ENCODE peak calls at places on chromosomes 12 and 14, in four cellular contexts. T is K562, H is heart left ventricle, C is body of pancreas. L is an unnamed sample. For H3K4me1, the result is how much of the 10 kb centered on the place peaks cover.

GRCh38 chr14:36820111-36820709 is 158.6 kb downstream of the PAX9 start:
- DNase-seq in T (no peak), H (no peak), C (no peak), L (no peak)

GRCh38 chr14:89291351-89291940 is 125.6 kb downstream of the FOXN3 start:
- DNase-seq in T (no peak), H (no peak), C (no peak), L (no peak)

GRCh38 chr12:111412007-111412829 is 6.5 kb downstream of the SH2B3 start:
- DNase-seq in T (no peak), H (no peak), C (no peak), L (no peak)

GRCh38 chr12:12561305-12562015 is 1.2 kb downstream of the DUSP16 start:
- DNase-seq in T (no peak), H (peak), C (peak), L (peak)

GRCh38 chr14:51674294-51675002 is 22.7 kb downstream of the FRMD6 start:
- DNase-seq in T (no peak), H (no peak), C (no peak), L (no peak)

GRCh38 chr12:93875157-93875556 is 198.0 kb downstream of the CRADD start:
- DNase-seq in T (no peak), H (no peak), C (no peak), L (no peak)

GRCh38 chr12:109461846-109462766 is 15.0 kb downstream of the KCTD10 start:
- DNase-seq in T (peak), H (peak), C (peak), L (peak)

GRCh38 chr12:52651726-52652261 is at the start of gene KRT2:
- DNase-seq in T (no peak), H (no peak), C (no peak), L (no peak)

GRCh38 chr12:111451649-111452129 is 46.0 kb downstream of the SH2B3 start:
- DNase-seq in T (peak), H (no peak), C (no peak), L (no peak)

DNA sequence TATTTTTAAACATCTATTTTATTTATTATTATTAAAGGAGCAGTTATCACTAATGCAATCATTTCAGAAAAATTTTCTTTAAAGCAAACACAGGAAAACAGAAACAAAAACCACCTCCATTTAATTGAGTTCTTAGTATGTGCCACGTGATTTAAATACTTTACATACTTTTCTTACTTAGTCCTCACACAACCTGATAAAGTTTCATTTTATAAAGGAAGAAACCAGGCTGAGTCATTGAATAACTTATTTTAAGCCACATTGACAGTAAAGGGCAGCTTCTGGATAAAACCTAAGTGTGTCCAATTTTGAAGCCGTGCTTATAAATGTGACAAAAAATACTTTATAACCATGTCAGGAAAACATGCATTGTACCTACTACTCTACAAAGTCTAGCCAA is 57.1 kb upstream of the PCED1B start:
- DNase-seq in T (no peak), H (no peak), C (no peak), L (no peak)
- H3K4me1 ChIP-seq in T (under half), H (under half), C (under half), L (under half)

GRCh38 chr14:44531648-44532047 is 24.6 kb upstream of the FSCB start:
- DNase-seq in T (no peak), H (no peak), C (no peak), L (no peak)
- H3K4me1 ChIP-seq in T (under half), H (under half), C (under half), L (under half)

DNA sequence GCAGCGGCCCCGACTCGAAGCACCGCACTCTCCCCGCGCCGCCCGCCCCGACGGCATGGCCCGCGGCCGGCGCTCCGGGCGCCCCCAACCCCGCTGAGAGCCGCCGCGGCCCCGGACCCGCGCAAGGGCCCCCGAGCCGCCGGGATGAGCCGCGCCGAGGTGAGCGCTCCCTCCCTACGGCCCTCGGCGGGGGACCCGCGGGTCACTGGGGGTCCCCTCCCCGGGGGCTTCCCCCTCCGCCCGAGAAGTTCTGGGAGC is 847 bp upstream of the SAMD4A start:
- DNase-seq in T (no peak), H (no peak), C (no peak), L (no peak)
- H3K4me1 ChIP-seq in T (under half), H (under half), C (under half), L (under half)

GRCh38 chr12:2393996-2394395 is 341.2 kb downstream of the CACNA1C start:
- DNase-seq in T (no peak), H (no peak), C (no peak), L (no peak)
- H3K4me1 ChIP-seq in T (under half), H (under half), C (under half), L (under half)

DNA sequence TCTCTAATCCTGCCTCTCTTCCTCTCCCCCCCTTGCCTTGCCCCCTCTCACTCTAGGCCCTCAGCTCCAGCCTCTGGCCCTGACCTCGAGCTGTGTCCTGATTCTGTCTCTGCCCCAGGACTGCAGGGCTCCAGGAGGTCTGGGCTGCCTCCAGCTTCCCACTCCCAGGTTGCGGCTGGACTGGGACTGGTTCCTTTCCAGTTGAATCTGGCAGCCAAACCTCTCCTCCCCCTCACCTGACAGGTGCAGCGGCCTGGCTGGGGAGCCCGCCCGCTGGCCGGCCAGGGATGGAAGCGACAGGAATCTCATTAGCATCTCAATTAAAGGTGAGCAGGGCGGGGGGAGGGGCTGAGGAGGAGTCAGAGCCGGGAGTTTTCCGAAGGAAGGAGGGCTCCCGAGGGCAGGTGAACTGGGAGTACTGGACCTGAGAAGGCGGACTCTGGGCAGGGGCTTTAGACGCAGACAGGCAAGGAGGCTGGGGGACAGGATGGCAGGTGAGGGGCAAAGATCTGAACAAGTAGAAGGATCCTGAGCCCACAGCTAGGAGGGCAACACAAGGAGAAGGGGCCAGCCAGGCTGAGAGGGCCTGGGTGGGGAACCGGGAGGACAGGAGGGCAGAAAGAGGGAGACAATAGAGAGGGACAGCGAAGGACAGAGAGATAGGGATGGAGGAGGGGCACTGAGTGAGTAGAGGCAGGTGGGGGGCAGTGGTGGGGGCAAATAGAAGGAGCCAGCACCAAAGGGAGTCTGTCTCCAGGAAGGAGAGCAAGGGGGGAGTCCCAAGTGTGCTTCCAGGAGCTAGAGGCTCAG is at the start of gene SCNN1A:
- DNase-seq in T (no peak), H (no peak), C (peak), L (peak)
- H3K4me1 ChIP-seq in T (under half), H (under half), C (half or more), L (half or more)

DNA sequence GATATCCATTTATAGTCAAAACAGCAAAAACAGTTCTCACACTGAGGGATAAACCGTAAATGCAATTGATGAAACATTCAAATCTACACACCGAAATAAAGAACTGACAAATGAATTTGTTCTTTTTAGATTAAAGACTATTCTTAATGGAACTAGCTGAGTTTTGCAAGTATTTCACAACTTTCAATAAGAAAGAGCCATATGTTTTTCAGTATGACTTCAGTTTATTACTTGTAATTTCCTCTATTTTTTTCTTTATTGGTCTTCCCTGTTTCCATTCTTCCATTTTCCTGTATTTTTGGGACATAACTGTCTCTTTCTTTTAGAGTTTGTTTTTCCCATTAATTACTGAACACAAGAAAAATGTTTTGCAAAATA is 4.3 kb downstream of the BCAT1 start:
- DNase-seq in T (no peak), H (no peak), C (no peak), L (no peak)
- H3K4me1 ChIP-seq in T (under half), H (under half), C (half or more), L (under half)